ENCODE peak calls at places on chromosomes 4 and X, in ten cellular contexts. G is HT-29; B is dorsolateral prefrontal cortex; J is D341Med; M is activated gamma-delta T cell treated with anti-CD3 and anti-CD28 coated beads, Interleukin-2, amount 50 U/mL, for 16 hours; Z is heart right ventricle; L is ecto neural progenitor cell; T is left lung; Y is T-helper 1 cell; K is fibroblast of villous mesenchyme. A is an unnamed sample.

GRCh38 chr4:15934259-15934658 is 4.3 kb downstream of the FGFBP1 start:
- DNase-seq in Z (no peak), J (no peak), L (no peak), G (no peak), B (no peak), T (no peak), M (no peak), Y (no peak), K (no peak), A (no peak)

GRCh38 chrX:68826113-68826980 is 2.5 kb upstream of the EFNB1 start:
- DNase-seq in L (no peak), B (no peak), Y (no peak), T (no peak), G (no peak), K (no peak), M (no peak), Z (no peak), J (no peak), A (no peak)

GRCh38 chrX:26442340-26442739 is 226.4 kb downstream of the MAGEB5 start:
- DNase-seq in Y (no peak), M (no peak), G (peak), T (no peak), J (peak), L (no peak), K (peak), B (no peak), Z (no peak), A (peak)

GRCh38 chr4:169150806-169151205 is 120.0 kb downstream of the SH3RF1 start:
- DNase-seq in Y (no peak), B (no peak), J (no peak), L (no peak), Z (no peak), M (no peak), T (no peak), K (peak), G (no peak), A (no peak)

GRCh38 chr4:170089274-170089742 is 448 bp downstream of the AADAT start:
- DNase-seq in Y (no peak), K (peak), T (no peak), Z (no peak), M (no peak), L (peak), J (peak), G (peak), B (peak), A (no peak)

GRCh38 chr4:42750091-42750490 is 93.2 kb upstream of the ATP8A1 start:
- DNase-seq in K (no peak), B (no peak), Z (no peak), J (peak), Y (peak), T (no peak), M (peak), L (no peak), G (peak), A (peak)

GRCh38 chrX:80014141-80014940 is at the start of gene TBX22:
- DNase-seq in J (no peak), Z (no peak), G (no peak), L (no peak), K (no peak), Y (no peak), M (no peak), B (no peak), T (no peak), A (no peak)

GRCh38 chr4:40908297-40908696 is 158.5 kb downstream of the NSUN7 start:
- DNase-seq in Y (no peak), G (peak), M (no peak), J (no peak), K (no peak), L (no peak), Z (no peak), B (no peak), T (peak), A (no peak)

GRCh38 chr4:97153042-97153441 is 990.2 kb downstream of the STPG2 start:
- DNase-seq in M (no peak), L (no peak), T (no peak), B (no peak), G (peak), J (peak), Y (no peak), Z (no peak), K (no peak), A (peak)

GRCh38 chrX:153728951-153729631 is 4.4 kb downstream of the ABCD1 start:
- DNase-seq in Z (no peak), K (no peak), B (no peak), J (no peak), M (no peak), L (no peak), Y (no peak), G (no peak), T (no peak), A (no peak)

GRCh38 chrX:65866146-65866545 is 173.7 kb downstream of the VSIG4 start:
- DNase-seq in G (no peak), B (no peak), J (no peak), M (no peak), K (no peak), Y (no peak), Z (no peak), T (no peak), L (no peak), A (no peak)

GRCh38 chrX:87516716-87517115 is 886 bp upstream of the KLHL4 start:
- DNase-seq in K (peak), Z (no peak), M (no peak), G (no peak), Y (no peak), J (no peak), L (no peak), B (no peak), T (no peak), A (no peak)

GRCh38 chrX:122817321-122817720 is 366.8 kb upstream of the GRIA3 start:
- DNase-seq in T (no peak), Z (no peak), K (no peak), G (no peak), B (no peak), M (no peak), L (no peak), Y (no peak), J (no peak), A (no peak)

GRCh38 chr4:27861802-27862201 is 1001.2 kb downstream of the STIM2 start:
- DNase-seq in M (no peak), Z (no peak), Y (no peak), B (no peak), L (no peak), G (no peak), K (peak), J (no peak), T (no peak), A (no peak)

GRCh38 chr4:70739496-70740337 is 18.0 kb downstream of the RUFY3 start:
- DNase-seq in G (peak), Y (no peak), L (no peak), J (no peak), M (no peak), B (no peak), T (no peak), K (peak), Z (no peak), A (no peak)

GRCh38 chrX:148878371-148878770 is 378.0 kb downstream of the AFF2 start:
- DNase-seq in L (no peak), J (no peak), Y (no peak), Z (no peak), G (no peak), M (no peak), T (no peak), B (no peak), K (peak), A (no peak)

GRCh38 chr4:183987529-183987946 is 82.4 kb downstream of the STOX2 start:
- DNase-seq in L (peak), M (no peak), J (no peak), T (peak), Z (peak), K (peak), Y (no peak), G (peak), B (peak), A (no peak)

GRCh38 chr4:105548483-105548882 is 3.9 kb upstream of the ARHGEF38 start:
- DNase-seq in G (no peak), J (no peak), T (no peak), K (no peak), Y (no peak), B (no peak), M (no peak), L (no peak), Z (no peak), A (no peak)

GRCh38 chr4:178781779-178782178 is 1339.5 kb upstream of the AGA start:
- DNase-seq in T (no peak), M (no peak), G (no peak), J (no peak), K (no peak), B (no peak), Y (no peak), Z (no peak), L (no peak), A (no peak)

GRCh38 chr4:151099976-151100417 is 569 bp downstream of the RPS3A start:
- DNase-seq in M (no peak), J (no peak), B (no peak), Y (no peak), G (peak), K (no peak), L (no peak), Z (no peak), T (no peak), A (peak)

GRCh38 chr4:139783761-139784484 is 118.3 kb downstream of the MGST2 start:
- DNase-seq in Y (no peak), G (no peak), T (no peak), Z (no peak), B (peak), L (peak), M (no peak), J (no peak), K (no peak), A (no peak)

GRCh38 chrX:47215291-47215900 is 3.1 kb upstream of the CDK16 start:
- DNase-seq in T (no peak), Y (no peak), K (no peak), G (no peak), M (no peak), B (no peak), L (no peak), Z (no peak), J (no peak), A (no peak)

GRCh38 chrX:142702749-142703148 is 323.0 kb upstream of the SPANXN4 start:
- DNase-seq in B (no peak), L (no peak), T (no peak), K (no peak), Z (no peak), J (no peak), Y (no peak), M (no peak), G (no peak), A (no peak)

GRCh38 chr4:82898322-82899243 is 2.0 kb upstream of the THAP9 start:
- DNase-seq in J (no peak), L (no peak), M (no peak), G (peak), Z (no peak), K (peak), B (no peak), Y (no peak), T (no peak), A (no peak)

GRCh38 chr4:8858188-8858924 is 13.3 kb downstream of the HMX1 start:
- DNase-seq in T (no peak), K (no peak), J (no peak), Y (no peak), B (no peak), L (no peak), M (no peak), G (no peak), Z (no peak), A (no peak)

GRCh38 chr4:79597266-79597665 is 189.2 kb upstream of the GK2 start:
- DNase-seq in K (peak), J (no peak), M (no peak), Y (no peak), G (no peak), Z (no peak), L (no peak), B (no peak), T (no peak), A (no peak)

GRCh38 chrX:28278236-28278635 is 297.0 kb upstream of the DCAF8L1 start:
- DNase-seq in T (no peak), K (no peak), B (no peak), Y (no peak), Z (no peak), L (no peak), G (no peak), M (no peak), J (no peak), A (no peak)

GRCh38 chrX:24025741-24026402 is 1.1 kb downstream of the KLHL15 start:
- DNase-seq in Z (no peak), T (no peak), L (no peak), Y (no peak), J (no peak), K (peak), B (no peak), G (peak), M (no peak), A (no peak)

GRCh38 chr4:106264331-106264728 is 51.7 kb downstream of the TBCK start:
- DNase-seq in B (no peak), M (no peak), T (no peak), Y (no peak), J (no peak), G (peak), K (peak), Z (no peak), L (no peak), A (no peak)

GRCh38 chr4:101790521-101791188 is at the start of gene BANK1:
- DNase-seq in J (peak), Y (peak), L (peak), T (peak), K (no peak), M (peak), G (peak), Z (peak), B (no peak), A (peak)

GRCh38 chr4:26821677-26822503 is 38.8 kb upstream of the STIM2 start:
- DNase-seq in T (no peak), B (no peak), K (no peak), L (no peak), G (peak), Y (no peak), Z (no peak), M (no peak), J (no peak), A (peak)

GRCh38 chr4:19540859-19541258 is 710.8 kb upstream of the SLIT2 start:
- DNase-seq in J (no peak), K (no peak), M (no peak), T (no peak), Y (no peak), G (no peak), Z (no peak), L (no peak), B (no peak), A (no peak)

GRCh38 chr4:188818300-188818699 is 679.1 kb downstream of the TRIML1 start:
- DNase-seq in L (no peak), B (no peak), J (no peak), T (no peak), Y (no peak), G (no peak), M (no peak), K (no peak), Z (no peak), A (no peak)

GRCh38 chr4:13540446-13541175 is 3.7 kb downstream of the NKX3-2 start:
- DNase-seq in J (no peak), B (no peak), G (no peak), M (no peak), L (no peak), K (no peak), Z (no peak), Y (no peak), T (no peak), A (no peak)

GRCh38 chr4:10013722-10014121 is 7.6 kb downstream of the SLC2A9 start:
- DNase-seq in B (no peak), T (no peak), K (peak), Z (peak), G (peak), L (peak), M (no peak), J (peak), Y (no peak), A (peak)

GRCh38 chr4:5943561-5943960 is 50.7 kb upstream of the CRMP1 start:
- DNase-seq in Y (no peak), M (no peak), B (no peak), K (no peak), T (no peak), Z (no peak), L (no peak), J (no peak), G (no peak), A (no peak)

GRCh38 chrX:40449956-40450701 is 130.6 kb upstream of the ATP6AP2 start:
- DNase-seq in B (no peak), K (no peak), G (no peak), L (no peak), Z (no peak), J (no peak), M (no peak), Y (no peak), T (no peak), A (no peak)

GRCh38 chr4:64174247-64174882 is 234.9 kb downstream of the TECRL start:
- DNase-seq in B (no peak), K (no peak), L (no peak), Z (no peak), M (no peak), G (no peak), Y (no peak), J (no peak), T (no peak), A (no peak)

GRCh38 chr4:156109943-156110925 is 156.6 kb upstream of the CTSO start:
- DNase-seq in L (no peak), J (peak), K (peak), B (no peak), Y (no peak), Z (no peak), G (peak), M (no peak), T (no peak), A (peak)

GRCh38 chr4:125664091-125664767 is 349.5 kb downstream of the FAT4 start:
- DNase-seq in T (no peak), Z (no peak), B (no peak), M (no peak), L (peak), J (no peak), Y (no peak), K (no peak), G (no peak), A (no peak)

A was measured in Karpas-422.